ENCODE peak calls at places on chromosomes 13 and 19, in four cellular contexts. One of them, this sample, is unnamed.

GRCh38 chr13:48532146-48532472 is 771 bp downstream of the RCBTB2 start:
- DNase-seq in astrocyte of the cerebellum: peak
- DNase-seq in kidney epithelial cell: no peak
- DNase-seq in Kasumi-1: no peak
- DNase-seq in this sample: no peak

GRCh38 chr19:1285737-1286360 is at the start of gene EFNA2:
- DNase-seq in astrocyte of the cerebellum: no peak
- DNase-seq in kidney epithelial cell: no peak
- DNase-seq in Kasumi-1: no peak
- DNase-seq in this sample: no peak

GRCh38 chr19:2529473-2529918 is 53.6 kb downstream of the GADD45B start:
- DNase-seq in astrocyte of the cerebellum: no peak
- DNase-seq in kidney epithelial cell: peak
- DNase-seq in Kasumi-1: no peak
- DNase-seq in this sample: peak

GRCh38 chr13:71290963-71291937 is 575.8 kb downstream of the DACH1 start:
- DNase-seq in astrocyte of the cerebellum: no peak
- DNase-seq in kidney epithelial cell: peak
- DNase-seq in Kasumi-1: peak
- DNase-seq in this sample: peak

GRCh38 chr13:30466358-30466714 is 600 bp upstream of the HMGB1 start:
- DNase-seq in astrocyte of the cerebellum: no peak
- DNase-seq in kidney epithelial cell: no peak
- DNase-seq in Kasumi-1: no peak
- DNase-seq in this sample: no peak

GRCh38 chr13:42274386-42275097 is 2.6 kb downstream of the AKAP11 start:
- DNase-seq in astrocyte of the cerebellum: no peak
- DNase-seq in kidney epithelial cell: no peak
- DNase-seq in Kasumi-1: no peak
- DNase-seq in this sample: no peak

GRCh38 chr13:99151516-99151915 is 49.1 kb upstream of the UBAC2 start:
- DNase-seq in astrocyte of the cerebellum: peak
- DNase-seq in kidney epithelial cell: peak
- DNase-seq in Kasumi-1: no peak
- DNase-seq in this sample: peak

GRCh38 chr13:91459485-91459884 is 61.1 kb downstream of the GPC5 start:
- DNase-seq in astrocyte of the cerebellum: no peak
- DNase-seq in kidney epithelial cell: no peak
- DNase-seq in Kasumi-1: no peak
- DNase-seq in this sample: no peak

GRCh38 chr13:111590796-111591195 is 270.4 kb downstream of the TEX29 start:
- DNase-seq in astrocyte of the cerebellum: no peak
- DNase-seq in kidney epithelial cell: no peak
- DNase-seq in Kasumi-1: no peak
- DNase-seq in this sample: no peak

GRCh38 chr13:109745702-109746101 is 40.7 kb downstream of the IRS2 start:
- DNase-seq in astrocyte of the cerebellum: no peak
- DNase-seq in kidney epithelial cell: no peak
- DNase-seq in Kasumi-1: no peak
- DNase-seq in this sample: no peak

GRCh38 chr19:49806613-49806946 is 6.5 kb downstream of the FUZ start:
- DNase-seq in astrocyte of the cerebellum: no peak
- DNase-seq in kidney epithelial cell: no peak
- DNase-seq in Kasumi-1: no peak
- DNase-seq in this sample: no peak

GRCh38 chr19:35039881-35040456 is 1.6 kb upstream of the HPN start:
- DNase-seq in astrocyte of the cerebellum: no peak
- DNase-seq in kidney epithelial cell: no peak
- DNase-seq in Kasumi-1: no peak
- DNase-seq in this sample: no peak

GRCh38 chr13:69545500-69546025 is 562.1 kb upstream of the ATXN8OS start:
- DNase-seq in astrocyte of the cerebellum: no peak
- DNase-seq in kidney epithelial cell: no peak
- DNase-seq in Kasumi-1: no peak
- DNase-seq in this sample: no peak

GRCh38 chr13:64248371-64249065 is 2832.9 kb upstream of the PCDH20 start:
- DNase-seq in astrocyte of the cerebellum: peak
- DNase-seq in kidney epithelial cell: peak
- DNase-seq in Kasumi-1: no peak
- DNase-seq in this sample: no peak

GRCh38 chr13:110331362-110331761 is 24.3 kb downstream of the COL4A2 start:
- DNase-seq in astrocyte of the cerebellum: peak
- DNase-seq in kidney epithelial cell: no peak
- DNase-seq in Kasumi-1: no peak
- DNase-seq in this sample: no peak

GRCh38 chr13:98284677-98285076 is 107.6 kb upstream of the RNF113B start:
- DNase-seq in astrocyte of the cerebellum: no peak
- DNase-seq in kidney epithelial cell: no peak
- DNase-seq in Kasumi-1: no peak
- DNase-seq in this sample: no peak

GRCh38 chr19:42115219-42115618 is 17.0 kb downstream of the POU2F2 start:
- DNase-seq in astrocyte of the cerebellum: no peak
- DNase-seq in kidney epithelial cell: no peak
- DNase-seq in Kasumi-1: no peak
- DNase-seq in this sample: no peak

GRCh38 chr13:80139196-80139595 is 201.7 kb downstream of the SPRY2 start:
- DNase-seq in astrocyte of the cerebellum: no peak
- DNase-seq in kidney epithelial cell: no peak
- DNase-seq in Kasumi-1: no peak
- DNase-seq in this sample: no peak

GRCh38 chr13:43365042-43365344 is 341.6 kb downstream of the DNAJC15 start:
- DNase-seq in astrocyte of the cerebellum: no peak
- DNase-seq in kidney epithelial cell: no peak
- DNase-seq in Kasumi-1: no peak
- DNase-seq in this sample: no peak

GRCh38 chr19:13953021-13953531 is 767 bp downstream of the DCAF15 start:
- DNase-seq in astrocyte of the cerebellum: no peak
- DNase-seq in kidney epithelial cell: no peak
- DNase-seq in Kasumi-1: peak
- DNase-seq in this sample: no peak

GRCh38 chr13:25943666-25944065 is 108.2 kb downstream of the SHISA2 start:
- DNase-seq in astrocyte of the cerebellum: no peak
- DNase-seq in kidney epithelial cell: peak
- DNase-seq in Kasumi-1: no peak
- DNase-seq in this sample: no peak

GRCh38 chr19:49149652-49150105 is 5.5 kb downstream of the HRC start:
- DNase-seq in astrocyte of the cerebellum: peak
- DNase-seq in kidney epithelial cell: no peak
- DNase-seq in Kasumi-1: peak
- DNase-seq in this sample: no peak

GRCh38 chr13:112714366-112714765 is 24.5 kb downstream of the ATP11A start:
- DNase-seq in astrocyte of the cerebellum: no peak
- DNase-seq in kidney epithelial cell: no peak
- DNase-seq in Kasumi-1: no peak
- DNase-seq in this sample: no peak

This sample was measured in keratinocyte.